ENCODE peak calls at places on chromosomes 1 and 21, in six cellular contexts. B, E, V, J, U and W are unnamed samples.

GRCh38 chr1:116332461-116332860 is 40.6 kb upstream of the ATP1A1 start:
- DNase-seq in B (no peak), E (no peak), V (no peak), J (no peak), U (no peak), W (no peak)

GRCh38 chr1:166272851-166273250 is 106.0 kb upstream of the FAM78B start:
- DNase-seq in B (no peak), E (no peak), V (no peak), J (no peak), U (no peak), W (no peak)

GRCh38 chr1:161092621-161093028 is 3.3 kb upstream of the NECTIN4 start:
- DNase-seq in B (no peak), E (peak), V (no peak), J (no peak), U (no peak), W (no peak)

GRCh38 chr1:153348511-153349362 is at the start of gene PGLYRP4:
- DNase-seq in B (no peak), E (no peak), V (no peak), J (no peak), U (no peak), W (no peak)

GRCh38 chr1:47233165-47233564 is 1.1 kb upstream of the TAL1 start:
- DNase-seq in B (no peak), E (no peak), V (no peak), J (no peak), U (no peak), W (no peak)

GRCh38 chr1:70496181-70496580 is 85.1 kb downstream of the CTH start:
- DNase-seq in B (no peak), E (no peak), V (no peak), J (no peak), U (no peak), W (no peak)

GRCh38 chr1:37721565-37721964 is 29.2 kb downstream of the CDCA8 start:
- DNase-seq in B (no peak), E (peak), V (no peak), J (no peak), U (no peak), W (no peak)

GRCh38 chr1:180168786-180169640 is 14.3 kb downstream of the QSOX1 start:
- DNase-seq in B (no peak), E (peak), V (peak), J (peak), U (no peak), W (no peak)

GRCh38 chr1:23376890-23377811 is 7.5 kb upstream of the ZNF436 start:
- DNase-seq in B (peak), E (peak), V (no peak), J (peak), U (peak), W (no peak)

GRCh38 chr1:242243472-242243871 is 244.6 kb upstream of the MAP1LC3C start:
- DNase-seq in B (no peak), E (no peak), V (no peak), J (no peak), U (no peak), W (no peak)

GRCh38 chr21:31279986-31280385 is 64.1 kb downstream of the TIAM1 start:
- DNase-seq in B (no peak), E (no peak), V (no peak), J (no peak), U (no peak), W (no peak)

DNA sequence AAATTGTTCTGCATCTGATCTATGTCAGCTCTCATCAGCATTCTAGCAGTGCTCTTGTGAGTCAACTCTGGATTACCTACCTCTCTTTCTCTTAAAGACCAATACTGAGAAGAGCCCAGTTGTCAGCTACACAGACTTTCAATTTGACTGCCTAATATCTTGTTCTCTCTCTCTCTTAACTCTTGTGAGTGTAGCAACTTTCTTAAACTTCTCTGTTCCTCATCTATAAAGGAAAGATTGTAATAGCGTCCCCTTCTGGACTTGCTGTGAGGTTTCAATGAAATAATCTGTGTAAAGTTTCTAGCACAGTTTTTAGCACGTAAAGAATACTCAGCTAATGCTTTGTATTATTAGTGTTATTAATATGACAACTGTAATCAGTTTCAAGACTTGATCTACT is 499.3 kb upstream of the ADAMTS5 start:
- DNase-seq in B (no peak), E (peak), V (no peak), J (peak), U (no peak), W (no peak)
- TF ChIP-seq CTCF in B (no peak), E (peak), V (no peak), J (peak), U (no peak), W (no peak)

GRCh38 chr1:149848811-149849210 is 50.6 kb upstream of the BOLA1 start:
- DNase-seq in B (no peak), E (peak), V (no peak), J (no peak), U (no peak), W (no peak)

GRCh38 chr1:149848340-149848771 is 51.0 kb upstream of the BOLA1 start:
- DNase-seq in B (no peak), E (peak), V (no peak), J (no peak), U (no peak), W (no peak)

GRCh38 chr1:149846042-149846441 is 53.3 kb upstream of the BOLA1 start:
- DNase-seq in B (no peak), E (peak), V (no peak), J (no peak), U (no peak), W (no peak)

GRCh38 chr1:149845416-149845815 is 54.0 kb upstream of the BOLA1 start:
- DNase-seq in B (no peak), E (peak), V (no peak), J (no peak), U (no peak), W (no peak)

GRCh38 chr1:149846600-149847466 is 52.5 kb upstream of the BOLA1 start:
- DNase-seq in B (no peak), E (no peak), V (no peak), J (no peak), U (no peak), W (no peak)
- H3K4me3 ChIP-seq in B (no peak), E (no peak), V (no peak), J (no peak), U (no peak), W (no peak)

GRCh38 chr1:75426688-75427087 is 184.2 kb downstream of the SLC44A5 start:
- DNase-seq in B (no peak), E (no peak), V (no peak), J (no peak), U (no peak), W (no peak)

GRCh38 chr1:75425001-75425400 is 185.9 kb downstream of the SLC44A5 start:
- DNase-seq in B (no peak), E (no peak), V (no peak), J (no peak), U (no peak), W (no peak)

GRCh38 chr1:75423136-75423535 is 187.8 kb downstream of the SLC44A5 start:
- DNase-seq in B (no peak), E (no peak), V (no peak), J (no peak), U (no peak), W (no peak)

DNA sequence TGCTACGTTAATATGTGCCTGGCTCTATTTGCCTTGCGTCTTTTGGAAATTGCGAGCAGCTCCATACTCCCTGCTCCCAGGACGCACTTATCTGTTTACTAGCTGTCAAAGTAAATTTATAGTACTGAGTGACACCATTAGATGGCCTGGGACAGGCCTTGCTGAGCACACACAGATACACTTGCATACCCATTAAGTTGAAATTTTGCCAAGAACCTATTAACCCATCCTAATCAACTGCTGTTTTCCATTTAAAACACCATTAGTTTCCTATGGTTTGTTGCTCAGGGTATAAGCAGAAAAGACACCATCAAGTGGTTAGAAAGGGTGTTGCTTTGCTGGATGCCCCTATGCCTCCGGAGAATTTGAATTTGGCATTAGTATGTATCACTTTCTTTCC is 187.3 kb downstream of the SLC44A5 start:
- DNase-seq in B (no peak), E (no peak), V (no peak), J (no peak), U (no peak), W (no peak)
- TF ChIP-seq CTCF in B (no peak), E (no peak), V (no peak), J (no peak), U (no peak), W (no peak)

DNA sequence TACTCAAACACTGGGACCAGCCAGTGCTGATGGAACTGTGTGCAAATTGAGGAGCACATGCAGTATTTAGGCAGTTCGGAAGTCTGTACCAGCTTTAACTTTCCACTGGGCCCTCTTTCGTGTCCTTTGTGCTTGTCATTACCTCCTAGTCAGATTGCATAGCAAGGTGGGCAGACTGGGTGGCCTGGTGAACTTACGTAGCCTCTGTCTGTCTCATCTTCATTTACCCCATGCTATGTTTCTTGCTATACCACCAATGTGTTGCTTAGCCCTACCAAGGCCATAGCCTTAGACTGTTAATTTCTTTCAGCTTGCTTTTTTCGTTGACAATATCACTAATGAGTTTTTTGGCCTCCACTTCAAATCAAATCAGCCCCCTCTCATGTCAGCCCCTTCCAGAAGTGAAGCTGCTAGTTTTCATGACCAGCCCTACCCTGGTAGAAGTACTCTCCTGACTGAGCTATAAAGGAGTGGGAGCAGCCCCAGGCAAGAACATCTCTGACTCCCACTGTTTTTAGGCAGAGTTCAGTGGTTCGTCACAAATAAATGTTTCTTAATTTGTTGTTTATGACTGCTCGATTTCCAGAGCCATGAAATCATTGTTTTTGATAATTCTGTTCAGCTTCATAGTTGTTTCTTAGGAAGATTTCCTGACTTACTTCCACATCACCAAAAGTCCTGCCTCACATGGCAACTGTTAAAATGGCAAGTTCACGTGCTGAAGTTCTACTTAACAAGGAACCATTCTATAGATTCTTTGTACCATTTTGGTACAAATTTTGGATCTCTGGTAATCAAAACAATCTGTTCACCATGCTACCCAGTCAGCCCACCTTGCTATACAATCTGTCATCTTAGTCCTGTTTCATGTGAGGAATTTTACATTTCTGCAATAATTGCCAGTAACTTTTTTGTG is 19.3 kb downstream of the PRKACB start:
- DNase-seq in B (no peak), E (no peak), V (no peak), J (peak), U (no peak), W (no peak)
- H3K4me3 ChIP-seq in B (no peak), E (no peak), V (no peak), J (no peak), U (no peak), W (no peak)

DNA sequence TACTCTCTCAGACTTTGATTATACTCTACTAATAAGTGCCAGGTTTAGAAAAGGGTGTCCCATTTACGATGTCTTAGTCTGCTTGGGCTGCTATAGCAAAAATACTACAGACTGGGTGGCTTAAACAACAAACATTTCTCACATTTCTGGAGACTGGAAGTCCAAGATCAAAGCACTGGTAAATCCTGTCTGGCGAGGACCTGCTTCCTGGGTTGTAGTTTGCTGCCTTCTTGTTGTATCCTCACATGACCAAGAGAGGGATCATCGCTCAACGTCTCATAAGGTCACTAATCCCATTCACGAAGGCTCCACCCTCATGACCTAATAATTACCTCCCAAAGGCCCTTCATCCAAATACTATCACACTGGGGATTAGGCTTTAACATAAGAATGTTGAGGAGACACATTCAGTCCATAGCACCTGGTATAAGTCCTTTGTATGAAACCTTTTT is 12.0 kb downstream of the PRDX6 start:
- DNase-seq in B (no peak), E (peak), V (no peak), J (peak), U (no peak), W (no peak)
- TF ChIP-seq CTCF in B (no peak), E (no peak), V (no peak), J (no peak), U (no peak), W (no peak)

DNA sequence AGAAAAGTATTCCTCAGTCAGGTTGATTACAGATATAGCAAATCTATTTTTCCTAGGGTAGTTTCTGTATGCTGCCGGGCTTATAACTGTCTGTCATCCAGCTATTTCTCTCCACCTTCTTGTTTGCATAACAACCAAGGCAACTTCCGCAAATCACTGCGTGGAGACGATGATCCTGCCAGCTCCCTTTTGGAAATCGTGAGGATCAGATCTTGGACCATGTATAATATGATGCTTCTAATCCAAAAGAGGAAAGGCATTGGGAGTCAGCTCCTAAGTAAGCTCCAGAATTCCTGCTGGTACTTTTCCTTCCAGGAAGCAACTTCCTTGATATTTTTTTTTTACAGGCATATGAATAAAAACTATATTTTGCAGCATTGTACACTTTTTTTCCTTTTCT is 445 bp upstream of the RGS4 start:
- DNase-seq in B (no peak), E (no peak), V (no peak), J (peak), U (no peak), W (no peak)
- H3K4me3 ChIP-seq in B (peak), E (no peak), V (peak), J (peak), U (peak), W (peak)

GRCh38 chr1:201754353-201754752 is 74.6 kb upstream of the IPO9 start:
- DNase-seq in B (no peak), E (no peak), V (no peak), J (peak), U (no peak), W (no peak)
- TF ChIP-seq CTCF in B (no peak), E (no peak), V (no peak), J (no peak), U (no peak), W (no peak)

GRCh38 chr1:54977938-54978337 is 2.5 kb upstream of the TMEM61 start:
- DNase-seq in B (no peak), E (no peak), V (no peak), J (no peak), U (no peak), W (no peak)
- H3K4me3 ChIP-seq in B (no peak), E (no peak), V (no peak), J (no peak), U (no peak), W (no peak)